ENCODE peak calls at places on chromosomes 6 and 20, in ten cellular contexts. One of them, this sample, is unnamed.
A peak's percentile ranks its signal among the peaks of the same experiment; 100 is the strongest.

GRCh38 chr6:169161572-169162167 is 92.0 kb downstream of the THBS2 start:
- DNase-seq in mammary epithelial cell: no peak
- DNase-seq in Calu3: no peak
- DNase-seq in K562: no peak
- DNase-seq in nephron progenitor cell: no peak
- DNase-seq in neural crest cell: no peak
- DNase-seq in uterus: no peak
- DNase-seq in fibroblast of pulmonary artery: no peak
- DNase-seq in psoas muscle: no peak
- DNase-seq in A549: no peak
- DNase-seq in this sample: no peak

GRCh38 chr20:63027425-63028389 is 20.9 kb upstream of the BHLHE23 start:
- DNase-seq in mammary epithelial cell: no peak
- DNase-seq in Calu3: peak; percentile 64
- DNase-seq in K562: no peak
- DNase-seq in nephron progenitor cell: no peak
- DNase-seq in neural crest cell: no peak
- DNase-seq in uterus: no peak
- DNase-seq in fibroblast of pulmonary artery: no peak
- DNase-seq in psoas muscle: peak; percentile 25
- DNase-seq in A549: peak; percentile 71
- DNase-seq in this sample: no peak

GRCh38 chr6:1901556-1901955 is 291.8 kb downstream of the FOXC1 start:
- DNase-seq in mammary epithelial cell: peak; percentile 64
- DNase-seq in Calu3: no peak
- DNase-seq in K562: no peak
- DNase-seq in nephron progenitor cell: no peak
- DNase-seq in neural crest cell: no peak
- DNase-seq in uterus: no peak
- DNase-seq in fibroblast of pulmonary artery: peak; percentile 26
- DNase-seq in psoas muscle: no peak
- DNase-seq in A549: no peak
- DNase-seq in this sample: peak; percentile 54

GRCh38 chr20:3843490-3843889 is 3.1 kb upstream of the MAVS start:
- DNase-seq in mammary epithelial cell: peak; percentile 52
- DNase-seq in Calu3: no peak
- DNase-seq in K562: peak; percentile 84
- DNase-seq in nephron progenitor cell: no peak
- DNase-seq in neural crest cell: no peak
- DNase-seq in uterus: no peak
- DNase-seq in fibroblast of pulmonary artery: peak; percentile 55
- DNase-seq in psoas muscle: no peak
- DNase-seq in A549: peak; percentile 71
- DNase-seq in this sample: peak; percentile 49

GRCh38 chr6:39092124-39092523 is 22.9 kb downstream of the SAYSD1 start:
- DNase-seq in mammary epithelial cell: no peak
- DNase-seq in Calu3: peak; percentile 23
- DNase-seq in K562: peak; percentile 36
- DNase-seq in nephron progenitor cell: no peak
- DNase-seq in neural crest cell: no peak
- DNase-seq in uterus: no peak
- DNase-seq in fibroblast of pulmonary artery: no peak
- DNase-seq in psoas muscle: no peak
- DNase-seq in A549: no peak
- DNase-seq in this sample: no peak

GRCh38 chr6:64691069-64691468 is 1016.0 kb downstream of the EYS start:
- DNase-seq in mammary epithelial cell: no peak
- DNase-seq in Calu3: no peak
- DNase-seq in K562: no peak
- DNase-seq in nephron progenitor cell: no peak
- DNase-seq in neural crest cell: no peak
- DNase-seq in uterus: no peak
- DNase-seq in fibroblast of pulmonary artery: no peak
- DNase-seq in psoas muscle: no peak
- DNase-seq in A549: no peak
- DNase-seq in this sample: no peak

GRCh38 chr6:167985911-167986595 is 11.4 kb upstream of the KIF25 start:
- DNase-seq in mammary epithelial cell: no peak
- DNase-seq in Calu3: no peak
- DNase-seq in K562: no peak
- DNase-seq in nephron progenitor cell: no peak
- DNase-seq in neural crest cell: no peak
- DNase-seq in uterus: no peak
- DNase-seq in fibroblast of pulmonary artery: no peak
- DNase-seq in psoas muscle: no peak
- DNase-seq in A549: no peak
- DNase-seq in this sample: no peak

GRCh38 chr6:114049367-114049966 is 78.5 kb upstream of the HDAC2 start:
- DNase-seq in mammary epithelial cell: peak; percentile 43
- DNase-seq in Calu3: peak; percentile 34
- DNase-seq in K562: no peak
- DNase-seq in nephron progenitor cell: no peak
- DNase-seq in neural crest cell: no peak
- DNase-seq in uterus: no peak
- DNase-seq in fibroblast of pulmonary artery: no peak
- DNase-seq in psoas muscle: no peak
- DNase-seq in A549: no peak
- DNase-seq in this sample: peak; percentile 3

GRCh38 chr6:14732845-14733757 is 512.8 kb upstream of the JARID2 start:
- DNase-seq in mammary epithelial cell: peak; percentile 95
- DNase-seq in Calu3: no peak
- DNase-seq in K562: no peak
- DNase-seq in nephron progenitor cell: no peak
- DNase-seq in neural crest cell: no peak
- DNase-seq in uterus: no peak
- DNase-seq in fibroblast of pulmonary artery: peak; percentile 38
- DNase-seq in psoas muscle: no peak
- DNase-seq in A549: peak; percentile 58
- DNase-seq in this sample: peak; percentile 98

GRCh38 chr20:347640-348484 is 951 bp downstream of the NRSN2 start:
- DNase-seq in mammary epithelial cell: peak; percentile 69
- DNase-seq in Calu3: peak; percentile 60
- DNase-seq in K562: peak; percentile 98
- DNase-seq in nephron progenitor cell: peak; percentile 97
- DNase-seq in neural crest cell: peak; percentile 88
- DNase-seq in uterus: peak; percentile 95
- DNase-seq in fibroblast of pulmonary artery: peak; percentile 96
- DNase-seq in psoas muscle: peak; percentile 91
- DNase-seq in A549: peak; percentile 97
- DNase-seq in this sample: peak; percentile 31

GRCh38 chr6:37115236-37115894 is 54.6 kb upstream of the PIM1 start:
- DNase-seq in mammary epithelial cell: no peak
- DNase-seq in Calu3: no peak
- DNase-seq in K562: no peak
- DNase-seq in nephron progenitor cell: no peak
- DNase-seq in neural crest cell: no peak
- DNase-seq in uterus: no peak
- DNase-seq in fibroblast of pulmonary artery: no peak
- DNase-seq in psoas muscle: no peak
- DNase-seq in A549: no peak
- DNase-seq in this sample: no peak

GRCh38 chr6:163250122-163250521 is 164.4 kb upstream of the QKI start:
- DNase-seq in mammary epithelial cell: no peak
- DNase-seq in Calu3: no peak
- DNase-seq in K562: no peak
- DNase-seq in nephron progenitor cell: no peak
- DNase-seq in neural crest cell: no peak
- DNase-seq in uterus: no peak
- DNase-seq in fibroblast of pulmonary artery: no peak
- DNase-seq in psoas muscle: no peak
- DNase-seq in A549: no peak
- DNase-seq in this sample: no peak

DNA sequence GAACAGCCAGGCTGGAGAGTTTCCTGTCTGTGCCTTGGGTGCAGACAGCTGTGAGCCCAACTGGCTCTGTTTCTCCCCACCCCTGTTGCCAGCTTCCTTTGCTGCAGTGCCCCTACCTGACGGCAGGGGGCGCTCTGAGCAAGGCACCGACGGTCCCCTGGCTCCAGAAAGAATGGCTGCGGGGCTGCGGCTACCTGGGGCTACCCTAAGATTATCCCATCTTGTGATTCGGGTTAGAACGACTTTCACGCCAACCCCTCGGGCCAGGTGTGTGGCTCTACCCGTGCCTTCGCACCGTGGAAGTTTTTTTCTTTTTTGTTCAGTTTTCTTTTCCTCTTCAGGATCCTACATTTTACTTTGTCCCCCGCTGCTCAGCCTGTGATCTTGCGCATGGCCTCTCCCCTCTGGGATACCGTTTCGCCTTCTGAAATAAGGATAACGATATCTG is 33.4 kb upstream of the AAR2 start:
- DNase-seq in mammary epithelial cell: peak; percentile 33
- DNase-seq in Calu3: peak; percentile 84
- DNase-seq in K562: peak; percentile 89
- DNase-seq in nephron progenitor cell: peak; percentile 86
- DNase-seq in neural crest cell: peak; percentile 82
- DNase-seq in uterus: peak; percentile 66
- DNase-seq in fibroblast of pulmonary artery: peak; percentile 49
- DNase-seq in psoas muscle: peak; percentile 83
- DNase-seq in A549: peak; percentile 48
- DNase-seq in this sample: peak; percentile 21
- TF ChIP-seq CTCF in mammary epithelial cell: peak; percentile 99
- TF ChIP-seq CTCF in Calu3: peak; percentile 100
- TF ChIP-seq CTCF in K562: peak; percentile 93
- TF ChIP-seq CTCF in nephron progenitor cell: peak; percentile 98
- TF ChIP-seq CTCF in neural crest cell: peak; percentile 95
- TF ChIP-seq CTCF in uterus: peak; percentile 87
- TF ChIP-seq CTCF in fibroblast of pulmonary artery: peak; percentile 99
- TF ChIP-seq CTCF in psoas muscle: peak; percentile 95
- TF ChIP-seq CTCF in A549: peak; percentile 90
- TF ChIP-seq CTCF in this sample: peak; percentile 99

DNA sequence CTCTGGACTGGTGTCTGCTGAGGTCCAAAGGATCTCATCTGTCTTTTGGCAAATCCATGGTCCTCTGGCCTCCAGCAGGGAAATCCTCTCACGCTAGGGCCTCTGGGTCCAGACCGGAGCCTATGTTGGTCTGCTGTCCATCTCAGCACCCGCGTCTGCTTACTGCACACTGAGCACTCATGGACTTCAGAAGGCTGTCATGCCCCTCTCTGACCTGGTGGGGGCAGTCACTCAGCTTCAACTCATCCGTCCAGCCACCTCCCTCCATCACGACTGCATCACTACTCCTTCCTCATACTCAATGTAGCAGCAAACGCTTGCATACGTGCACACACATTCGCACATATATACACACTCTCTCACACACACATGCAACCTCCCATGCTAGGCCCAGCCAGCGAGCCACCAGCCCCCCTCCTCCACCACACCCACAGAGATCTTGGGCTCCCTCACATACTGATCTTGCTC is 33.3 kb downstream of the GABRR2 start:
- DNase-seq in mammary epithelial cell: peak; percentile 14
- DNase-seq in Calu3: peak; percentile 52
- DNase-seq in K562: peak; percentile 79
- DNase-seq in nephron progenitor cell: peak; percentile 45
- DNase-seq in neural crest cell: peak; percentile 25
- DNase-seq in uterus: no peak
- DNase-seq in fibroblast of pulmonary artery: peak; percentile 55
- DNase-seq in psoas muscle: no peak
- DNase-seq in A549: peak; percentile 57
- DNase-seq in this sample: peak; percentile 22
- TF ChIP-seq CTCF in mammary epithelial cell: peak; percentile 55
- TF ChIP-seq CTCF in Calu3: peak; percentile 52
- TF ChIP-seq CTCF in K562: peak; percentile 68
- TF ChIP-seq CTCF in nephron progenitor cell: peak; percentile 40
- TF ChIP-seq CTCF in neural crest cell: peak; percentile 54
- TF ChIP-seq CTCF in uterus: no peak
- TF ChIP-seq CTCF in fibroblast of pulmonary artery: peak; percentile 50
- TF ChIP-seq CTCF in psoas muscle: peak; percentile 34
- TF ChIP-seq CTCF in A549: no peak
- TF ChIP-seq CTCF in this sample: peak; percentile 56

GRCh38 chr6:129192458-129192989 is 309.6 kb downstream of the LAMA2 start:
- DNase-seq in mammary epithelial cell: no peak
- DNase-seq in Calu3: no peak
- DNase-seq in K562: no peak
- DNase-seq in nephron progenitor cell: no peak
- DNase-seq in neural crest cell: no peak
- DNase-seq in uterus: no peak
- DNase-seq in fibroblast of pulmonary artery: no peak
- DNase-seq in psoas muscle: peak; percentile 42
- DNase-seq in A549: no peak
- DNase-seq in this sample: no peak

GRCh38 chr6:129194441-129195021 is 311.6 kb downstream of the LAMA2 start:
- DNase-seq in mammary epithelial cell: no peak
- DNase-seq in Calu3: no peak
- DNase-seq in K562: no peak
- DNase-seq in nephron progenitor cell: no peak
- DNase-seq in neural crest cell: no peak
- DNase-seq in uterus: no peak
- DNase-seq in fibroblast of pulmonary artery: no peak
- DNase-seq in psoas muscle: no peak
- DNase-seq in A549: no peak
- DNase-seq in this sample: no peak

GRCh38 chr6:129191275-129191674 is 308.3 kb downstream of the LAMA2 start:
- DNase-seq in mammary epithelial cell: no peak
- DNase-seq in Calu3: no peak
- DNase-seq in K562: no peak
- DNase-seq in nephron progenitor cell: no peak
- DNase-seq in neural crest cell: no peak
- DNase-seq in uterus: no peak
- DNase-seq in fibroblast of pulmonary artery: no peak
- DNase-seq in psoas muscle: no peak
- DNase-seq in A549: no peak
- DNase-seq in this sample: no peak

GRCh38 chr6:129197154-129197553 is 314.2 kb downstream of the LAMA2 start:
- DNase-seq in mammary epithelial cell: no peak
- DNase-seq in Calu3: no peak
- DNase-seq in K562: no peak
- DNase-seq in nephron progenitor cell: no peak
- DNase-seq in neural crest cell: no peak
- DNase-seq in uterus: no peak
- DNase-seq in fibroblast of pulmonary artery: no peak
- DNase-seq in psoas muscle: no peak
- DNase-seq in A549: no peak
- DNase-seq in this sample: no peak

GRCh38 chr6:129195666-129196065 is 312.7 kb downstream of the LAMA2 start:
- DNase-seq in mammary epithelial cell: no peak
- DNase-seq in Calu3: no peak
- DNase-seq in K562: no peak
- DNase-seq in nephron progenitor cell: no peak
- DNase-seq in neural crest cell: no peak
- DNase-seq in uterus: no peak
- DNase-seq in fibroblast of pulmonary artery: no peak
- DNase-seq in psoas muscle: no peak
- DNase-seq in A549: no peak
- DNase-seq in this sample: no peak
- TF ChIP-seq CTCF in mammary epithelial cell: no peak
- TF ChIP-seq CTCF in Calu3: no peak
- TF ChIP-seq CTCF in K562: no peak
- TF ChIP-seq CTCF in nephron progenitor cell: no peak
- TF ChIP-seq CTCF in neural crest cell: no peak
- TF ChIP-seq CTCF in uterus: no peak
- TF ChIP-seq CTCF in fibroblast of pulmonary artery: no peak
- TF ChIP-seq CTCF in psoas muscle: no peak
- TF ChIP-seq CTCF in A549: no peak
- TF ChIP-seq CTCF in this sample: no peak

DNA sequence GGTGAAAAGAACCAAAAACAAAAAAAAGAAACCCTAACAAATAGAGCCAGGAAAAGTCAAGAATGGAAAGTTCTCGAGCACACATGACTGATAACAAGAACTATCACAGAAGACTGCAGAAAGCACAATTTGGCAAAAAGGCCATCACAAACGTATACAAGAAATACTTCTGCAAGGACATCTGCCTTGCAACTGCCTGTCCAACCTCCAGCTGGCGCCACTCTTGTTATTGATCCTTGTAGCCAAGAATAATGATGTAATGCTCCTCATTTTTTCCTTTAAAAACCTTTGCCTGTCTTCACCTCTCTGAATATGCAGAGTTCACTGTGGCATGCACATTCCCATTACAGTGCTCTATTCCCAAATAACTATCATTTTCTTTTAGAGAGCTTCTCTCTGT is 87.9 kb upstream of the BMP5 start:
- DNase-seq in mammary epithelial cell: no peak
- DNase-seq in Calu3: peak; percentile 5
- DNase-seq in K562: no peak
- DNase-seq in nephron progenitor cell: no peak
- DNase-seq in neural crest cell: no peak
- DNase-seq in uterus: no peak
- DNase-seq in fibroblast of pulmonary artery: peak; percentile 26
- DNase-seq in psoas muscle: no peak
- DNase-seq in A549: no peak
- DNase-seq in this sample: peak; percentile 10
- TF ChIP-seq CTCF in mammary epithelial cell: peak; percentile 57
- TF ChIP-seq CTCF in Calu3: no peak
- TF ChIP-seq CTCF in K562: no peak
- TF ChIP-seq CTCF in nephron progenitor cell: no peak
- TF ChIP-seq CTCF in neural crest cell: peak; percentile 49
- TF ChIP-seq CTCF in uterus: no peak
- TF ChIP-seq CTCF in fibroblast of pulmonary artery: peak; percentile 42
- TF ChIP-seq CTCF in psoas muscle: no peak
- TF ChIP-seq CTCF in A549: no peak
- TF ChIP-seq CTCF in this sample: peak; percentile 41

This sample was measured in bronchial epithelial cell.